ENCODE peak calls at places on chromosomes 16 and 17, in four cellular contexts. One of them, this sample, is unnamed.

GRCh38 chr17:83100220-83100852 is 20.9 kb downstream of the METRNL start:
- DNase-seq in IMR-90: no peak
- DNase-seq in H9: no peak
- DNase-seq in H1: no peak
- DNase-seq in this sample: no peak

GRCh38 chr17:6559753-6560215 is 3.4 kb upstream of the PITPNM3 start:
- DNase-seq in IMR-90: no peak
- DNase-seq in H9: no peak
- DNase-seq in H1: no peak
- DNase-seq in this sample: no peak

GRCh38 chr16:8686031-8686621 is 11.7 kb downstream of the ABAT start:
- DNase-seq in IMR-90: no peak
- DNase-seq in H9: no peak
- DNase-seq in H1: no peak
- DNase-seq in this sample: no peak

GRCh38 chr16:62213763-62214162 is 177.5 kb upstream of the CDH8 start:
- DNase-seq in IMR-90: no peak
- DNase-seq in H9: peak; percentile 81
- DNase-seq in H1: peak; percentile 29
- DNase-seq in this sample: peak; percentile 77

GRCh38 chr17:57553991-57554825 is 190.9 kb downstream of the CCDC182 start:
- DNase-seq in IMR-90: peak; percentile 43
- DNase-seq in H9: peak; percentile 82
- DNase-seq in H1: no peak
- DNase-seq in this sample: peak; percentile 95

GRCh38 chr16:71867934-71868333 is 16.0 kb downstream of the ZNF821 start:
- DNase-seq in IMR-90: no peak
- DNase-seq in H9: peak; percentile 46
- DNase-seq in H1: no peak
- DNase-seq in this sample: peak; percentile 45

GRCh38 chr17:41768682-41769288 is 17.7 kb downstream of the JUP start:
- DNase-seq in IMR-90: no peak
- DNase-seq in H9: no peak
- DNase-seq in H1: no peak
- DNase-seq in this sample: no peak

GRCh38 chr17:45702666-45703266 is 81.4 kb upstream of the CRHR1 start:
- DNase-seq in IMR-90: peak; percentile 23
- DNase-seq in H9: no peak
- DNase-seq in H1: no peak
- DNase-seq in this sample: peak; percentile 52

GRCh38 chr17:69451416-69452394 is 37.2 kb downstream of the MAP2K6 start:
- DNase-seq in IMR-90: no peak
- DNase-seq in H9: peak; percentile 57
- DNase-seq in H1: no peak
- DNase-seq in this sample: peak; percentile 41

GRCh38 chr16:4136229-4136813 is 20.1 kb upstream of the ADCY9 start:
- DNase-seq in IMR-90: no peak
- DNase-seq in H9: peak; percentile 80
- DNase-seq in H1: no peak
- DNase-seq in this sample: peak; percentile 94

GRCh38 chr16:3782566-3782965 is 65.2 kb upstream of the TRAP1 start:
- DNase-seq in IMR-90: no peak
- DNase-seq in H9: no peak
- DNase-seq in H1: no peak
- DNase-seq in this sample: no peak

GRCh38 chr16:85984947-85985451 is 86.0 kb downstream of the IRF8 start:
- DNase-seq in IMR-90: no peak
- DNase-seq in H9: no peak
- DNase-seq in H1: no peak
- DNase-seq in this sample: no peak

GRCh38 chr16:7303014-7303676 is 29.5 kb upstream of the RBFOX1 start:
- DNase-seq in IMR-90: no peak
- DNase-seq in H9: peak; percentile 54
- DNase-seq in H1: no peak
- DNase-seq in this sample: peak; percentile 59

GRCh38 chr17:78351449-78352006 is 8.3 kb downstream of the SOCS3 start:
- DNase-seq in IMR-90: peak; percentile 98
- DNase-seq in H9: peak; percentile 95
- DNase-seq in H1: peak; percentile 73
- DNase-seq in this sample: peak; percentile 98

GRCh38 chr17:2331303-2331702 is 5.0 kb downstream of the TSR1 start:
- DNase-seq in IMR-90: no peak
- DNase-seq in H9: no peak
- DNase-seq in H1: no peak
- DNase-seq in this sample: no peak

GRCh38 chr17:1153795-1154546 is 25.8 kb downstream of the ABR start:
- DNase-seq in IMR-90: peak; percentile 67
- DNase-seq in H9: peak; percentile 82
- DNase-seq in H1: no peak
- DNase-seq in this sample: peak; percentile 85

GRCh38 chr17:16521070-16521727 is 29.2 kb upstream of the LRRC75A start:
- DNase-seq in IMR-90: peak; percentile 91
- DNase-seq in H9: peak; percentile 86
- DNase-seq in H1: peak; percentile 39
- DNase-seq in this sample: peak; percentile 86

GRCh38 chr17:51423421-51424160 is 163.2 kb downstream of the UTP18 start:
- DNase-seq in IMR-90: no peak
- DNase-seq in H9: no peak
- DNase-seq in H1: no peak
- DNase-seq in this sample: no peak

GRCh38 chr17:21289902-21290571 is 5.5 kb downstream of the MAP2K3 start:
- DNase-seq in IMR-90: no peak
- DNase-seq in H9: no peak
- DNase-seq in H1: no peak
- DNase-seq in this sample: no peak

GRCh38 chr16:2535644-2536021 is 2.2 kb upstream of the PDPK1 start:
- DNase-seq in IMR-90: peak; percentile 93
- DNase-seq in H9: no peak
- DNase-seq in H1: no peak
- DNase-seq in this sample: no peak
- H4K8ac ChIP-seq in IMR-90: peak overlapping the region; percentile 39
- H4K8ac ChIP-seq in H9: no peak overlapping the region
- H4K8ac ChIP-seq in H1: no peak overlapping the region
- H4K8ac ChIP-seq in this sample: no peak overlapping the region

GRCh38 chr16:11118479-11118878 is 137.5 kb downstream of the SOCS1 start:
- DNase-seq in IMR-90: peak; percentile 58
- DNase-seq in H9: no peak
- DNase-seq in H1: no peak
- DNase-seq in this sample: no peak
- H4K5ac ChIP-seq in IMR-90: peak overlapping the region; percentile 67
- H4K5ac ChIP-seq in H9: no peak overlapping the region
- H4K5ac ChIP-seq in H1: no peak overlapping the region
- H4K5ac ChIP-seq in this sample: no peak overlapping the region

GRCh38 chr17:48594412-48595106 is 980 bp upstream of the HOXB5 start:
- DNase-seq in IMR-90: peak; percentile 63
- DNase-seq in H9: no peak
- DNase-seq in H1: no peak
- DNase-seq in this sample: no peak
- H4K8ac ChIP-seq in IMR-90: peak overlapping the region; percentile 90
- H4K8ac ChIP-seq in H9: no peak overlapping the region
- H4K8ac ChIP-seq in H1: no peak overlapping the region
- H4K8ac ChIP-seq in this sample: no peak overlapping the region

GRCh38 chr16:21603920-21604319 is 4.5 kb downstream of the METTL9 start:
- DNase-seq in IMR-90: peak; percentile 54
- DNase-seq in H9: no peak
- DNase-seq in H1: no peak
- DNase-seq in this sample: no peak

GRCh38 chr16:21599158-21599993 is at the start of gene METTL9:
- DNase-seq in IMR-90: peak; percentile 93
- DNase-seq in H9: peak; percentile 94
- DNase-seq in H1: peak; percentile 89
- DNase-seq in this sample: peak; percentile 97

GRCh38 chr16:21598676-21599157 is 660 bp upstream of the METTL9 start:
- DNase-seq in IMR-90: no peak
- DNase-seq in H9: no peak
- DNase-seq in H1: no peak
- DNase-seq in this sample: peak; percentile 23

GRCh38 chr16:21599994-21600773 is 807 bp downstream of the METTL9 start:
- DNase-seq in IMR-90: peak; percentile 46
- DNase-seq in H9: peak; percentile 33
- DNase-seq in H1: no peak
- DNase-seq in this sample: peak; percentile 28

DNA sequence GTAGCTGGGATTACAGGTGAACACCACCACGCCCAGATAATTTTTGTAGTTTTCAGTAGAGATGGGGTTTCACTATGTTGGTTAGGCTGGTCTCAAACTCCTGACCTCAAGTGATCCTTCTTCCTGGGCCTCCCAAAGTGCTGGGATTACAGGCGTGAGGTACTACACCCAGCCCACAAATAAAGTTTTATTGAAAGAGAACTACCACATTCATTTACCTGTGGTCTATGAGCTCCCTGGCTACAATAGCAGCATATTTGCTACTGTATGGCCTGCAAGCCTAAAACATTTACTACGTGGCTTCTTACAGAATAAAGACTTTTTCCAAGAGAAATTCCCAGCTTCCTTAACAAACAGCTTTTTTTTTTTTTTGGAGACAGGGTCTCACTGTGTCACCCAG is 3.4 kb downstream of the METTL9 start:
- DNase-seq in IMR-90: no peak
- DNase-seq in H9: no peak
- DNase-seq in H1: no peak
- DNase-seq in this sample: no peak
- H4K5ac ChIP-seq in IMR-90: no peak overlapping the region
- H4K5ac ChIP-seq in H9: no peak overlapping the region
- H4K5ac ChIP-seq in H1: no peak overlapping the region
- H4K5ac ChIP-seq in this sample: no peak overlapping the region

GRCh38 chr16:88532434-88533241 is 37.6 kb upstream of the ZC3H18 start:
- DNase-seq in IMR-90: no peak
- DNase-seq in H9: no peak
- DNase-seq in H1: no peak
- DNase-seq in this sample: no peak
- H4K8ac ChIP-seq in IMR-90: no peak overlapping the region
- H4K8ac ChIP-seq in H9: no peak overlapping the region
- H4K8ac ChIP-seq in H1: peak overlapping the region; percentile 35
- H4K8ac ChIP-seq in this sample: no peak overlapping the region

DNA sequence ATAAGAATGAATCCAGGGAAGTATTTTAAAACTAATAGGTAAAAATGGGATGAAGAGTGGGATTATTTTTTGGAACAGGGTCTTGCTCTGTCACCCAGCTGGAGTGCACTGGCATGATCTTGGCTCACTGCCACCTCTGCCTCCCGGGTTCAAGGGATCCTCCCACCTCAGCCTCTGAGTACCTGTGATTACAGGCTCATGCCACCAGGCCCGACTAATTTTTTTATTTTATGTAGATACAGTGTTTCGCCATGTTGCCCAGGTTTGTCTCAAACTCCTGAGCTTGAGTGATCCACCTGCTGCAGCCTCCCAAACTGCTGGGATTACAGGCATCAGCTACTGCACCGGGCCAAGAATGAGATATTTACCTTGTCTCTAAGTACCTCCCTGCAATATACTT is 22.1 kb downstream of the NSMCE1 start:
- DNase-seq in IMR-90: no peak
- DNase-seq in H9: peak; percentile 8
- DNase-seq in H1: no peak
- DNase-seq in this sample: no peak
- H4K5ac ChIP-seq in IMR-90: peak overlapping the region; percentile 56
- H4K5ac ChIP-seq in H9: no peak overlapping the region
- H4K5ac ChIP-seq in H1: no peak overlapping the region
- H4K5ac ChIP-seq in this sample: no peak overlapping the region

GRCh38 chr16:12182202-12182601 is 205.7 kb downstream of the SNX29 start:
- DNase-seq in IMR-90: no peak
- DNase-seq in H9: no peak
- DNase-seq in H1: no peak
- DNase-seq in this sample: no peak
- H4K8ac ChIP-seq in IMR-90: no peak overlapping the region
- H4K8ac ChIP-seq in H9: no peak overlapping the region
- H4K8ac ChIP-seq in H1: no peak overlapping the region
- H4K8ac ChIP-seq in this sample: no peak overlapping the region

GRCh38 chr17:10802487-10803284 is 1.2 kb downstream of the TMEM238L start:
- DNase-seq in IMR-90: no peak
- DNase-seq in H9: no peak
- DNase-seq in H1: no peak
- DNase-seq in this sample: no peak

GRCh38 chr17:10803350-10803749 is 549 bp downstream of the TMEM238L start:
- DNase-seq in IMR-90: no peak
- DNase-seq in H9: no peak
- DNase-seq in H1: no peak
- DNase-seq in this sample: no peak

GRCh38 chr17:10804546-10804945 is 647 bp upstream of the TMEM238L start:
- DNase-seq in IMR-90: no peak
- DNase-seq in H9: no peak
- DNase-seq in H1: no peak
- DNase-seq in this sample: no peak

GRCh38 chr17:10805911-10806310 is 2.0 kb upstream of the TMEM238L start:
- DNase-seq in IMR-90: no peak
- DNase-seq in H9: no peak
- DNase-seq in H1: no peak
- DNase-seq in this sample: no peak

GRCh38 chr17:10803830-10804498 is at the start of gene TMEM238L:
- DNase-seq in IMR-90: no peak
- DNase-seq in H9: no peak
- DNase-seq in H1: no peak
- DNase-seq in this sample: no peak
- H4K5ac ChIP-seq in IMR-90: no peak within 1 kb of the TSS
- H4K5ac ChIP-seq in H9: no peak within 1 kb of the TSS
- H4K5ac ChIP-seq in H1: no peak within 1 kb of the TSS
- H4K5ac ChIP-seq in this sample: no peak within 1 kb of the TSS

GRCh38 chr16:89657442-89658220 is at the start of the genes CHMP1A and SPATA33:
- DNase-seq in IMR-90: peak; percentile 81
- DNase-seq in H9: peak; percentile 90
- DNase-seq in H1: peak; percentile 58
- DNase-seq in this sample: peak; percentile 93

GRCh38 chr16:89661215-89661614 is 3.6 kb downstream of the SPATA33 start:
- DNase-seq in IMR-90: no peak
- DNase-seq in H9: no peak
- DNase-seq in H1: no peak
- DNase-seq in this sample: no peak

GRCh38 chr16:89656435-89657121 is 930 bp downstream of the CHMP1A start:
- DNase-seq in IMR-90: no peak
- DNase-seq in H9: no peak
- DNase-seq in H1: no peak
- DNase-seq in this sample: no peak

GRCh38 chr16:89660146-89660545 is 2.5 kb downstream of the SPATA33 start:
- DNase-seq in IMR-90: no peak
- DNase-seq in H9: no peak
- DNase-seq in H1: no peak
- DNase-seq in this sample: no peak

DNA sequence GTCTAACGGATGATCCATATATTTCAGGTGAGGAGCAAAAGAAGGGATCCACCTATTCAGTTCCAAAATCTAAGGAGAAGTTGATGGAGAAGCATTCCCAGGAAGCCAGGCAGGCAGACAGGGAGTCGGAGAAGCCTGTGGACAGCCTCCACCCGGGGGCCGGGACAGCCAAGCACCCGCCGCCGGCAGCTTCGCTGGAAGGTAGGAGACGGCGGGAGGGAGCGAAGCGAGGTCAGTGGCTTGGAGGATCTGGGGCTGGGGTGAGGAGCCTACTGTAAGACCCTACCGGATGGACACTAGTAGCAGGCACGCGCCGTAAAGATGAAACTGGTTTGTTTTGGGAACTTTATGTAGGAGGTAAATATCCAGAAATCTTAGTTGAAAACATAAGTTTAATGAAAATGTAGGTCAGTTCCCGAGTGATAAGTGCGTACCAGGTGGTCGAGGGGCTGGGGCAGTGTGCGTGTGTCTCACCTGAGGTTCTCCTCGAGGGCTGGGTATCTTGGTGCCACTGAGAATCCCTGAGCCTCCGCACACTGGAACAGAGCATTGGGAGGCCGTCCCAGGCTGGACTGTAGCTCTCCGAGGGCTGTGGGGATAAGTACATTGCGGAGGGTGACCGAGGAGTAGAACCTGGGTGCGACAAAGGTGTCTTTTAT is 714 bp downstream of the SPATA33 start:
- DNase-seq in IMR-90: no peak
- DNase-seq in H9: no peak
- DNase-seq in H1: no peak
- DNase-seq in this sample: peak; percentile 29
- H4K8ac ChIP-seq in IMR-90: peak overlapping the region; percentile 81
- H4K8ac ChIP-seq in H9: no peak overlapping the region
- H4K8ac ChIP-seq in H1: peak overlapping the region; percentile 87
- H4K8ac ChIP-seq in this sample: no peak overlapping the region